ENCODE peak calls at places on chromosomes 11 and 22, in six cellular contexts. One of them, this sample, is unnamed.

GRCh38 chr22:41596776-41597634 is 7.4 kb upstream of the PMM1 start:
- DNase-seq in coronary artery: peak
- DNase-seq in astrocyte of the cerebellum: no peak
- DNase-seq in prostate gland: peak
- DNase-seq in AG09319: no peak
- DNase-seq in lower leg skin: peak
- DNase-seq in this sample: peak

GRCh38 chr11:719214-720016 is 13.4 kb downstream of the EPS8L2 start:
- DNase-seq in coronary artery: peak
- DNase-seq in astrocyte of the cerebellum: no peak
- DNase-seq in prostate gland: no peak
- DNase-seq in AG09319: no peak
- DNase-seq in lower leg skin: no peak
- DNase-seq in this sample: no peak

GRCh38 chr22:30985561-30986208 is 16.6 kb downstream of the TUG1 start:
- DNase-seq in coronary artery: no peak
- DNase-seq in astrocyte of the cerebellum: no peak
- DNase-seq in prostate gland: no peak
- DNase-seq in AG09319: no peak
- DNase-seq in lower leg skin: no peak
- DNase-seq in this sample: no peak

GRCh38 chr22:50118557-50119168 is 28.9 kb downstream of the MOV10L1 start:
- DNase-seq in coronary artery: no peak
- DNase-seq in astrocyte of the cerebellum: peak
- DNase-seq in prostate gland: no peak
- DNase-seq in AG09319: peak
- DNase-seq in lower leg skin: no peak
- DNase-seq in this sample: no peak

GRCh38 chr22:46694423-46695170 is 43.5 kb downstream of the CERK start:
- DNase-seq in coronary artery: no peak
- DNase-seq in astrocyte of the cerebellum: no peak
- DNase-seq in prostate gland: no peak
- DNase-seq in AG09319: no peak
- DNase-seq in lower leg skin: no peak
- DNase-seq in this sample: no peak

GRCh38 chr11:43010042-43010441 is 301.8 kb upstream of the API5 start:
- DNase-seq in coronary artery: no peak
- DNase-seq in astrocyte of the cerebellum: no peak
- DNase-seq in prostate gland: no peak
- DNase-seq in AG09319: no peak
- DNase-seq in lower leg skin: no peak
- DNase-seq in this sample: no peak

GRCh38 chr22:29627196-29627535 is 23.7 kb downstream of the NF2 start:
- DNase-seq in coronary artery: no peak
- DNase-seq in astrocyte of the cerebellum: no peak
- DNase-seq in prostate gland: no peak
- DNase-seq in AG09319: no peak
- DNase-seq in lower leg skin: no peak
- DNase-seq in this sample: no peak

GRCh38 chr11:60984149-60984548 is 12.7 kb downstream of the CD6 start:
- DNase-seq in coronary artery: no peak
- DNase-seq in astrocyte of the cerebellum: no peak
- DNase-seq in prostate gland: no peak
- DNase-seq in AG09319: no peak
- DNase-seq in lower leg skin: no peak
- DNase-seq in this sample: no peak

GRCh38 chr11:125443767-125444311 is 52.2 kb downstream of the FEZ1 start:
- DNase-seq in coronary artery: peak
- DNase-seq in astrocyte of the cerebellum: no peak
- DNase-seq in prostate gland: no peak
- DNase-seq in AG09319: no peak
- DNase-seq in lower leg skin: no peak
- DNase-seq in this sample: no peak

GRCh38 chr22:49101225-49101624 is 726.4 kb downstream of the BRD1 start:
- DNase-seq in coronary artery: no peak
- DNase-seq in astrocyte of the cerebellum: no peak
- DNase-seq in prostate gland: no peak
- DNase-seq in AG09319: no peak
- DNase-seq in lower leg skin: no peak
- DNase-seq in this sample: no peak

GRCh38 chr11:75949023-75949672 is 134.1 kb downstream of the UVRAG start:
- DNase-seq in coronary artery: no peak
- DNase-seq in astrocyte of the cerebellum: no peak
- DNase-seq in prostate gland: no peak
- DNase-seq in AG09319: no peak
- DNase-seq in lower leg skin: no peak
- DNase-seq in this sample: no peak

GRCh38 chr11:102186836-102187235 is 76.6 kb downstream of the YAP1 start:
- DNase-seq in coronary artery: no peak
- DNase-seq in astrocyte of the cerebellum: no peak
- DNase-seq in prostate gland: no peak
- DNase-seq in AG09319: no peak
- DNase-seq in lower leg skin: no peak
- DNase-seq in this sample: no peak

GRCh38 chr22:37849089-37849751 is at the start of gene EIF3L:
- DNase-seq in coronary artery: peak
- DNase-seq in astrocyte of the cerebellum: peak
- DNase-seq in prostate gland: peak
- DNase-seq in AG09319: peak
- DNase-seq in lower leg skin: peak
- DNase-seq in this sample: peak

GRCh38 chr11:126194121-126194543 is 17.3 kb downstream of the RPUSD4 start:
- DNase-seq in coronary artery: no peak
- DNase-seq in astrocyte of the cerebellum: peak
- DNase-seq in prostate gland: peak
- DNase-seq in AG09319: no peak
- DNase-seq in lower leg skin: no peak
- DNase-seq in this sample: peak

GRCh38 chr11:117861151-117862018 is 15.1 kb downstream of the FXYD6 start:
- DNase-seq in coronary artery: peak
- DNase-seq in astrocyte of the cerebellum: no peak
- DNase-seq in prostate gland: no peak
- DNase-seq in AG09319: no peak
- DNase-seq in lower leg skin: no peak
- DNase-seq in this sample: peak

GRCh38 chr11:108562746-108563581 is 30.6 kb downstream of the EXPH5 start:
- DNase-seq in coronary artery: no peak
- DNase-seq in astrocyte of the cerebellum: no peak
- DNase-seq in prostate gland: no peak
- DNase-seq in AG09319: no peak
- DNase-seq in lower leg skin: no peak
- DNase-seq in this sample: peak

GRCh38 chr22:50545522-50546325 is at the start of gene KLHDC7B:
- DNase-seq in coronary artery: no peak
- DNase-seq in astrocyte of the cerebellum: no peak
- DNase-seq in prostate gland: no peak
- DNase-seq in AG09319: no peak
- DNase-seq in lower leg skin: no peak
- DNase-seq in this sample: no peak

GRCh38 chr11:30487200-30487898 is 98.8 kb downstream of the MPPED2 start:
- DNase-seq in coronary artery: no peak
- DNase-seq in astrocyte of the cerebellum: no peak
- DNase-seq in prostate gland: no peak
- DNase-seq in AG09319: no peak
- DNase-seq in lower leg skin: peak
- DNase-seq in this sample: peak

GRCh38 chr11:91194551-91194950 is 971.7 kb upstream of the CHORDC1 start:
- DNase-seq in coronary artery: no peak
- DNase-seq in astrocyte of the cerebellum: no peak
- DNase-seq in prostate gland: no peak
- DNase-seq in AG09319: no peak
- DNase-seq in lower leg skin: no peak
- DNase-seq in this sample: no peak

GRCh38 chr22:40180403-40180802 is 2.7 kb downstream of the TNRC6B start:
- DNase-seq in coronary artery: no peak
- DNase-seq in astrocyte of the cerebellum: no peak
- DNase-seq in prostate gland: no peak
- DNase-seq in AG09319: no peak
- DNase-seq in lower leg skin: no peak
- DNase-seq in this sample: no peak

GRCh38 chr22:25728064-25728463 is 13.9 kb upstream of the MYO18B start:
- DNase-seq in coronary artery: no peak
- DNase-seq in astrocyte of the cerebellum: no peak
- DNase-seq in prostate gland: no peak
- DNase-seq in AG09319: no peak
- DNase-seq in lower leg skin: no peak
- DNase-seq in this sample: no peak

GRCh38 chr11:72209101-72209500 is 7.5 kb upstream of the FOLR2 start:
- DNase-seq in coronary artery: peak
- DNase-seq in astrocyte of the cerebellum: no peak
- DNase-seq in prostate gland: no peak
- DNase-seq in AG09319: no peak
- DNase-seq in lower leg skin: no peak
- DNase-seq in this sample: no peak

GRCh38 chr11:80726236-80726635 is 1285.4 kb upstream of the TENM4 start:
- DNase-seq in coronary artery: no peak
- DNase-seq in astrocyte of the cerebellum: no peak
- DNase-seq in prostate gland: no peak
- DNase-seq in AG09319: no peak
- DNase-seq in lower leg skin: no peak
- DNase-seq in this sample: no peak

GRCh38 chr11:44326615-44327475 is 16.9 kb upstream of the ALX4 start:
- DNase-seq in coronary artery: no peak
- DNase-seq in astrocyte of the cerebellum: no peak
- DNase-seq in prostate gland: no peak
- DNase-seq in AG09319: no peak
- DNase-seq in lower leg skin: no peak
- DNase-seq in this sample: peak
- TF ChIP-seq CTCF in coronary artery: no peak
- TF ChIP-seq CTCF in astrocyte of the cerebellum: peak
- TF ChIP-seq CTCF in prostate gland: no peak
- TF ChIP-seq CTCF in AG09319: no peak
- TF ChIP-seq CTCF in lower leg skin: no peak
- TF ChIP-seq CTCF in this sample: no peak

DNA sequence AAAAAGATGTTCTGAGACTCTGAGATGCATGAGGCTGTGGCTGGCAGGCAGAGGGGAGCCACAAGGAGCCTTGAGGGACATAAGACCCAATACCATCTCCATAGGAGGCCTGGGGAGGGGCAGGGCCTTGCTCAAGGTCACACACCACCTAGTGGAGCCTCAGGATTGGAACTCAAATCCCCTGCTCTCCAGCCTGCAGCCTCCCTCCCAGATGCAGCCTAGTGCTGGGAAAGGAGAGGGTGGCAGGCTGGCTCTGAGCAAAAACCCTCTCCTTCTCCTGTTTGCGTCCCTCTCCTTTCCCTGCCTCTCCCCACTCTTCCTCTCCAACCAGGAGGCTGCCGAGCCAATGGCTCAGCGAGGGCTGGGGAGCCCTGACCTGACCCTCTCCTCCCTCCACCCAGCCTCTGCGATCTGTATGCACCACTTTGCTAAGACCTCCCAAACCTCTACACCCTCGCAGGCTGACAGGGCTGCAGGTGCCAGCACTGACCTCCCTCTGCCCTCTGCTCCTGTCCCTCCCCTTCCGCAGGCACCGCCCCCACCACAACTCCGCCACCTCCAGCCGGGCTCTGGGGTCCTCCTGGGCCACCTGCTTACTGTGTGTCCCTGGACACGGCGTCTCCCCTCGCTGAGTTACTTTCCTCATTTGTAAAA is 14.7 kb downstream of the IGLL1 start:
- DNase-seq in coronary artery: no peak
- DNase-seq in astrocyte of the cerebellum: no peak
- DNase-seq in prostate gland: no peak
- DNase-seq in AG09319: no peak
- DNase-seq in lower leg skin: no peak
- DNase-seq in this sample: no peak
- TF ChIP-seq CTCF in coronary artery: no peak
- TF ChIP-seq CTCF in astrocyte of the cerebellum: no peak
- TF ChIP-seq CTCF in prostate gland: no peak
- TF ChIP-seq CTCF in AG09319: no peak
- TF ChIP-seq CTCF in lower leg skin: no peak
- TF ChIP-seq CTCF in this sample: no peak

DNA sequence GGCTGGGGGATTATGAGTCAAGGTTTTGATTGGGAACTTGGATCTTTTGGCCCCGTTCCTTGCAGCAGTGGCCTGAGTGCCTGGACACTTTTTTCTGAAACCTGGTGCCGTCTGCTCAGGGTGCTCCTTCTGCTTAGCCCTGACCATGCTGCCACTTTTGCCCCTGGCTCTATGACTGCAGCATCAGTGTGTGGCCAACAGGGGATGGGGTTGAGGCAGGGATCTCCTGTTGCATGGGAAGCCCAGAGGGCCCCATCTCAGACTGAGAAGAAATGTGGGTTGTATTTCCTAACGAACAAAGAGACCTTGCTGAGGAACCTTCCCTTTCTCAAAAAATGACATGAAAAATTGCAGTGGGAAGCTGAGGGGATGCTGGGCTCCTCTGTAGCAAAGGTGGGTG is 18.7 kb downstream of the POU2F3 start:
- DNase-seq in coronary artery: no peak
- DNase-seq in astrocyte of the cerebellum: no peak
- DNase-seq in prostate gland: no peak
- DNase-seq in AG09319: no peak
- DNase-seq in lower leg skin: no peak
- DNase-seq in this sample: no peak
- TF ChIP-seq CTCF in coronary artery: no peak
- TF ChIP-seq CTCF in astrocyte of the cerebellum: peak
- TF ChIP-seq CTCF in prostate gland: no peak
- TF ChIP-seq CTCF in AG09319: peak
- TF ChIP-seq CTCF in lower leg skin: no peak
- TF ChIP-seq CTCF in this sample: no peak

DNA sequence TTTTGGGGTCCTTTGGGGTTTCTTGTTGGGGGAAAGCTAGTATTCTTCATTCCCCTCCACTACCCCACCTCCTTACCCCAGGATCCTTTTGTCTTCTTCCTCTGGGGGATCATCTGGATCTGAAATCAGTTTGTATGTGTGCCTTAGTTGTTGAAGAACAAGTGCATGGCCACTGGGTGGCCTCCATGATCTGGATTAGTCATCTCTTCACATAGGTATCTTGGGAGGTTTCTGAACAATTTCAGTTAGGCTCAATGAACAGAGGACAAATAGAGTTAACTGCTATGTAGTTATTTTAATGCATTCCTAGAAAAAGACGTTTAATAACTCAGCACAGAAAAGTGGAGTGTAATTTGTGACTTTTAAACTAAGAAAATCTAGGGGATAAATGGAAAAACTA is 7.1 kb upstream of the VWA5A start:
- DNase-seq in coronary artery: no peak
- DNase-seq in astrocyte of the cerebellum: peak
- DNase-seq in prostate gland: no peak
- DNase-seq in AG09319: no peak
- DNase-seq in lower leg skin: no peak
- DNase-seq in this sample: peak
- TF ChIP-seq CTCF in coronary artery: no peak
- TF ChIP-seq CTCF in astrocyte of the cerebellum: peak
- TF ChIP-seq CTCF in prostate gland: no peak
- TF ChIP-seq CTCF in AG09319: peak
- TF ChIP-seq CTCF in lower leg skin: no peak
- TF ChIP-seq CTCF in this sample: peak

GRCh38 chr11:113494021-113494420 is 18.8 kb upstream of the DRD2 start:
- DNase-seq in coronary artery: peak
- DNase-seq in astrocyte of the cerebellum: no peak
- DNase-seq in prostate gland: no peak
- DNase-seq in AG09319: no peak
- DNase-seq in lower leg skin: no peak
- DNase-seq in this sample: peak
- TF ChIP-seq CTCF in coronary artery: no peak
- TF ChIP-seq CTCF in astrocyte of the cerebellum: no peak
- TF ChIP-seq CTCF in prostate gland: no peak
- TF ChIP-seq CTCF in AG09319: no peak
- TF ChIP-seq CTCF in lower leg skin: no peak
- TF ChIP-seq CTCF in this sample: peak